ENCODE peak calls at places on chromosomes 16 and 17, in five cellular contexts. One of them, this sample, is unnamed.

GRCh38 chr17:2948721-2949468 is 114.5 kb downstream of the OR1D5 start:
- DNase-seq in omental fat pad: no peak
- DNase-seq in nephron progenitor cell: no peak
- DNase-seq in NCI-H460: no peak
- DNase-seq in PC-3: no peak
- DNase-seq in this sample: no peak

GRCh38 chr17:16349461-16349860 is 3.8 kb downstream of the CENPV start:
- DNase-seq in omental fat pad: no peak
- DNase-seq in nephron progenitor cell: no peak
- DNase-seq in NCI-H460: no peak
- DNase-seq in PC-3: no peak
- DNase-seq in this sample: no peak

GRCh38 chr16:2767891-2768290 is 9.2 kb downstream of the ELOB start:
- DNase-seq in omental fat pad: no peak
- DNase-seq in nephron progenitor cell: no peak
- DNase-seq in NCI-H460: no peak
- DNase-seq in PC-3: peak
- DNase-seq in this sample: no peak

GRCh38 chr17:44314869-44315661 is 6.7 kb downstream of the RUNDC3A start:
- DNase-seq in omental fat pad: no peak
- DNase-seq in nephron progenitor cell: peak
- DNase-seq in NCI-H460: peak
- DNase-seq in PC-3: peak
- DNase-seq in this sample: no peak

GRCh38 chr16:55981557-55981956 is 106.4 kb upstream of the CES5A start:
- DNase-seq in omental fat pad: no peak
- DNase-seq in nephron progenitor cell: no peak
- DNase-seq in NCI-H460: no peak
- DNase-seq in PC-3: no peak
- DNase-seq in this sample: no peak

GRCh38 chr17:48629411-48629759 is 3.2 kb upstream of the HOXB9 start:
- DNase-seq in omental fat pad: no peak
- DNase-seq in nephron progenitor cell: peak
- DNase-seq in NCI-H460: no peak
- DNase-seq in PC-3: no peak
- DNase-seq in this sample: no peak

GRCh38 chr16:31080035-31080629 is 5.9 kb downstream of the ZNF646 start:
- DNase-seq in omental fat pad: no peak
- DNase-seq in nephron progenitor cell: no peak
- DNase-seq in NCI-H460: no peak
- DNase-seq in PC-3: no peak
- DNase-seq in this sample: no peak

GRCh38 chr17:65514541-65514940 is 46.9 kb downstream of the AXIN2 start:
- DNase-seq in omental fat pad: no peak
- DNase-seq in nephron progenitor cell: no peak
- DNase-seq in NCI-H460: no peak
- DNase-seq in PC-3: no peak
- DNase-seq in this sample: no peak

GRCh38 chr16:1993731-1994131 is 4.0 kb downstream of the SYNGR3 start:
- DNase-seq in omental fat pad: no peak
- DNase-seq in nephron progenitor cell: no peak
- DNase-seq in NCI-H460: no peak
- DNase-seq in PC-3: peak
- DNase-seq in this sample: no peak

GRCh38 chr17:34242976-34243731 is 11.9 kb upstream of the CCL2 start:
- DNase-seq in omental fat pad: no peak
- DNase-seq in nephron progenitor cell: no peak
- DNase-seq in NCI-H460: no peak
- DNase-seq in PC-3: no peak
- DNase-seq in this sample: no peak

GRCh38 chr16:85901760-85902365 is 2.9 kb downstream of the IRF8 start:
- DNase-seq in omental fat pad: no peak
- DNase-seq in nephron progenitor cell: no peak
- DNase-seq in NCI-H460: no peak
- DNase-seq in PC-3: no peak
- DNase-seq in this sample: no peak

GRCh38 chr16:81526199-81526598 is 81.6 kb downstream of the CMIP start:
- DNase-seq in omental fat pad: no peak
- DNase-seq in nephron progenitor cell: no peak
- DNase-seq in NCI-H460: no peak
- DNase-seq in PC-3: no peak
- DNase-seq in this sample: no peak

GRCh38 chr17:66526827-66527226 is 224.4 kb downstream of the PRKCA start:
- DNase-seq in omental fat pad: no peak
- DNase-seq in nephron progenitor cell: no peak
- DNase-seq in NCI-H460: no peak
- DNase-seq in PC-3: no peak
- DNase-seq in this sample: no peak

GRCh38 chr17:11638700-11639265 is 40.5 kb downstream of the DNAH9 start:
- DNase-seq in omental fat pad: no peak
- DNase-seq in nephron progenitor cell: no peak
- DNase-seq in NCI-H460: no peak
- DNase-seq in PC-3: no peak
- DNase-seq in this sample: no peak

GRCh38 chr17:61483778-61484116 is 31.5 kb downstream of the TBX4 start:
- DNase-seq in omental fat pad: no peak
- DNase-seq in nephron progenitor cell: no peak
- DNase-seq in NCI-H460: no peak
- DNase-seq in PC-3: no peak
- DNase-seq in this sample: no peak

GRCh38 chr17:63431939-63432804 is 13.9 kb downstream of the CYB561 start:
- DNase-seq in omental fat pad: no peak
- DNase-seq in nephron progenitor cell: no peak
- DNase-seq in NCI-H460: no peak
- DNase-seq in PC-3: peak
- DNase-seq in this sample: peak

GRCh38 chr17:30290696-30291570 is 811 bp downstream of the BLMH start:
- DNase-seq in omental fat pad: no peak
- DNase-seq in nephron progenitor cell: peak
- DNase-seq in NCI-H460: peak
- DNase-seq in PC-3: peak
- DNase-seq in this sample: no peak

GRCh38 chr17:39219647-39220154 is 6.0 kb downstream of the STAC2 start:
- DNase-seq in omental fat pad: no peak
- DNase-seq in nephron progenitor cell: no peak
- DNase-seq in NCI-H460: no peak
- DNase-seq in PC-3: no peak
- DNase-seq in this sample: no peak

GRCh38 chr17:55266958-55267688 is 2.4 kb downstream of the HLF start:
- DNase-seq in omental fat pad: no peak
- DNase-seq in nephron progenitor cell: no peak
- DNase-seq in NCI-H460: no peak
- DNase-seq in PC-3: no peak
- DNase-seq in this sample: no peak

GRCh38 chr17:64358261-64358788 is 32.3 kb downstream of the PECAM1 start:
- DNase-seq in omental fat pad: no peak
- DNase-seq in nephron progenitor cell: no peak
- DNase-seq in NCI-H460: no peak
- DNase-seq in PC-3: no peak
- DNase-seq in this sample: no peak

This sample was measured in astrocyte of the spinal cord.